ENCODE peak calls at places on chromosomes 3 and 15, in five cellular contexts. One of them, this sample, is unnamed.

GRCh38 chr3:157104521-157104920 is 55.4 kb downstream of the CCNL1 start:
- DNase-seq in stimulated activated CD4-positive, alpha-beta T cell treated with anti-CD3 and anti-CD28 coated beads, TNF-alpha, amount 100 ng/mL, for 24 hours: no peak
- DNase-seq in NCI-H2081: no peak
- DNase-seq in Caki2: no peak
- DNase-seq in transverse colon: no peak
- DNase-seq in this sample: no peak

GRCh38 chr3:64422192-64422591 is 196.9 kb upstream of the PRICKLE2 start:
- DNase-seq in stimulated activated CD4-positive, alpha-beta T cell treated with anti-CD3 and anti-CD28 coated beads, TNF-alpha, amount 100 ng/mL, for 24 hours: no peak
- DNase-seq in Caki2: no peak
- DNase-seq in transverse colon: no peak
- DNase-seq in NCI-H2081: no peak
- DNase-seq in this sample: no peak

GRCh38 chr3:188284455-188285212 is 130.7 kb downstream of the LPP start:
- DNase-seq in stimulated activated CD4-positive, alpha-beta T cell treated with anti-CD3 and anti-CD28 coated beads, TNF-alpha, amount 100 ng/mL, for 24 hours: peak; percentile 25
- DNase-seq in transverse colon: no peak
- DNase-seq in Caki2: no peak
- DNase-seq in NCI-H2081: no peak
- DNase-seq in this sample: peak; percentile 52

GRCh38 chr3:4218426-4219226 is 84.5 kb upstream of the SETMAR start:
- DNase-seq in transverse colon: no peak
- DNase-seq in Caki2: no peak
- DNase-seq in stimulated activated CD4-positive, alpha-beta T cell treated with anti-CD3 and anti-CD28 coated beads, TNF-alpha, amount 100 ng/mL, for 24 hours: no peak
- DNase-seq in NCI-H2081: no peak
- DNase-seq in this sample: no peak

GRCh38 chr15:76393614-76394013 is 57.0 kb downstream of the ISL2 start:
- DNase-seq in NCI-H2081: peak; percentile 82
- DNase-seq in stimulated activated CD4-positive, alpha-beta T cell treated with anti-CD3 and anti-CD28 coated beads, TNF-alpha, amount 100 ng/mL, for 24 hours: no peak
- DNase-seq in Caki2: no peak
- DNase-seq in transverse colon: no peak
- DNase-seq in this sample: no peak

GRCh38 chr3:45994661-45995369 is 809 bp downstream of the FYCO1 start:
- DNase-seq in Caki2: no peak
- DNase-seq in NCI-H2081: no peak
- DNase-seq in stimulated activated CD4-positive, alpha-beta T cell treated with anti-CD3 and anti-CD28 coated beads, TNF-alpha, amount 100 ng/mL, for 24 hours: no peak
- DNase-seq in transverse colon: peak; percentile 54
- DNase-seq in this sample: peak; percentile 63

GRCh38 chr3:56076746-56077145 is 391.5 kb downstream of the ERC2 start:
- DNase-seq in NCI-H2081: no peak
- DNase-seq in Caki2: no peak
- DNase-seq in stimulated activated CD4-positive, alpha-beta T cell treated with anti-CD3 and anti-CD28 coated beads, TNF-alpha, amount 100 ng/mL, for 24 hours: no peak
- DNase-seq in transverse colon: no peak
- DNase-seq in this sample: no peak

GRCh38 chr3:158961911-158962310 is 160.1 kb downstream of the MFSD1 start:
- DNase-seq in Caki2: no peak
- DNase-seq in transverse colon: no peak
- DNase-seq in NCI-H2081: no peak
- DNase-seq in stimulated activated CD4-positive, alpha-beta T cell treated with anti-CD3 and anti-CD28 coated beads, TNF-alpha, amount 100 ng/mL, for 24 hours: no peak
- DNase-seq in this sample: no peak

GRCh38 chr15:49560045-49560444 is 60.6 kb downstream of the FAM227B start:
- DNase-seq in NCI-H2081: no peak
- DNase-seq in Caki2: no peak
- DNase-seq in stimulated activated CD4-positive, alpha-beta T cell treated with anti-CD3 and anti-CD28 coated beads, TNF-alpha, amount 100 ng/mL, for 24 hours: no peak
- DNase-seq in transverse colon: no peak
- DNase-seq in this sample: no peak

GRCh38 chr15:53307952-53308624 is 451.4 kb downstream of the WDR72 start:
- DNase-seq in transverse colon: no peak
- DNase-seq in stimulated activated CD4-positive, alpha-beta T cell treated with anti-CD3 and anti-CD28 coated beads, TNF-alpha, amount 100 ng/mL, for 24 hours: no peak
- DNase-seq in NCI-H2081: no peak
- DNase-seq in Caki2: no peak
- DNase-seq in this sample: no peak

GRCh38 chr15:69583627-69584026 is 131.0 kb downstream of the RPLP1 start:
- DNase-seq in stimulated activated CD4-positive, alpha-beta T cell treated with anti-CD3 and anti-CD28 coated beads, TNF-alpha, amount 100 ng/mL, for 24 hours: no peak
- DNase-seq in transverse colon: no peak
- DNase-seq in Caki2: no peak
- DNase-seq in NCI-H2081: no peak
- DNase-seq in this sample: no peak

GRCh38 chr3:112653209-112653871 is 12.4 kb upstream of the CCDC80 start:
- DNase-seq in NCI-H2081: no peak
- DNase-seq in Caki2: peak; percentile 15
- DNase-seq in transverse colon: no peak
- DNase-seq in stimulated activated CD4-positive, alpha-beta T cell treated with anti-CD3 and anti-CD28 coated beads, TNF-alpha, amount 100 ng/mL, for 24 hours: no peak
- DNase-seq in this sample: no peak

GRCh38 chr3:25604107-25604805 is 60.5 kb downstream of the TOP2B start:
- DNase-seq in transverse colon: no peak
- DNase-seq in Caki2: peak; percentile 56
- DNase-seq in stimulated activated CD4-positive, alpha-beta T cell treated with anti-CD3 and anti-CD28 coated beads, TNF-alpha, amount 100 ng/mL, for 24 hours: no peak
- DNase-seq in NCI-H2081: no peak
- DNase-seq in this sample: no peak

GRCh38 chr15:67824900-67825879 is at the start of gene SKOR1:
- DNase-seq in stimulated activated CD4-positive, alpha-beta T cell treated with anti-CD3 and anti-CD28 coated beads, TNF-alpha, amount 100 ng/mL, for 24 hours: no peak
- DNase-seq in transverse colon: no peak
- DNase-seq in Caki2: no peak
- DNase-seq in NCI-H2081: no peak
- DNase-seq in this sample: no peak

GRCh38 chr15:63013052-63013808 is 29.3 kb upstream of the TPM1 start:
- DNase-seq in stimulated activated CD4-positive, alpha-beta T cell treated with anti-CD3 and anti-CD28 coated beads, TNF-alpha, amount 100 ng/mL, for 24 hours: no peak
- DNase-seq in Caki2: peak; percentile 27
- DNase-seq in NCI-H2081: no peak
- DNase-seq in transverse colon: no peak
- DNase-seq in this sample: no peak

GRCh38 chr3:16132190-16132589 is 42.3 kb upstream of the GALNT15 start:
- DNase-seq in transverse colon: no peak
- DNase-seq in stimulated activated CD4-positive, alpha-beta T cell treated with anti-CD3 and anti-CD28 coated beads, TNF-alpha, amount 100 ng/mL, for 24 hours: no peak
- DNase-seq in Caki2: no peak
- DNase-seq in NCI-H2081: no peak
- DNase-seq in this sample: no peak

GRCh38 chr3:81249540-81250029 is 511.9 kb downstream of the GBE1 start:
- DNase-seq in transverse colon: no peak
- DNase-seq in NCI-H2081: peak; percentile 28
- DNase-seq in Caki2: no peak
- DNase-seq in stimulated activated CD4-positive, alpha-beta T cell treated with anti-CD3 and anti-CD28 coated beads, TNF-alpha, amount 100 ng/mL, for 24 hours: no peak
- DNase-seq in this sample: no peak

GRCh38 chr15:36579792-36580431 is 486 bp downstream of the CDIN1 start:
- DNase-seq in transverse colon: peak; percentile 27
- DNase-seq in NCI-H2081: peak; percentile 82
- DNase-seq in stimulated activated CD4-positive, alpha-beta T cell treated with anti-CD3 and anti-CD28 coated beads, TNF-alpha, amount 100 ng/mL, for 24 hours: peak; percentile 6
- DNase-seq in Caki2: no peak
- DNase-seq in this sample: no peak

GRCh38 chr3:133547432-133548041 is 25.9 kb upstream of the CDV3 start:
- DNase-seq in stimulated activated CD4-positive, alpha-beta T cell treated with anti-CD3 and anti-CD28 coated beads, TNF-alpha, amount 100 ng/mL, for 24 hours: no peak
- DNase-seq in transverse colon: no peak
- DNase-seq in Caki2: no peak
- DNase-seq in NCI-H2081: no peak
- DNase-seq in this sample: no peak

GRCh38 chr3:51828297-51828696 is 33.1 kb upstream of the IQCF2 start:
- DNase-seq in transverse colon: no peak
- DNase-seq in stimulated activated CD4-positive, alpha-beta T cell treated with anti-CD3 and anti-CD28 coated beads, TNF-alpha, amount 100 ng/mL, for 24 hours: no peak
- DNase-seq in Caki2: no peak
- DNase-seq in NCI-H2081: no peak
- DNase-seq in this sample: no peak

GRCh38 chr15:76335851-76336253 is 721 bp upstream of the ISL2 start:
- DNase-seq in stimulated activated CD4-positive, alpha-beta T cell treated with anti-CD3 and anti-CD28 coated beads, TNF-alpha, amount 100 ng/mL, for 24 hours: no peak
- DNase-seq in transverse colon: no peak
- DNase-seq in NCI-H2081: no peak
- DNase-seq in Caki2: no peak
- DNase-seq in this sample: no peak

GRCh38 chr3:107669669-107670068 is 146.9 kb downstream of the BBX start:
- DNase-seq in NCI-H2081: no peak
- DNase-seq in transverse colon: no peak
- DNase-seq in stimulated activated CD4-positive, alpha-beta T cell treated with anti-CD3 and anti-CD28 coated beads, TNF-alpha, amount 100 ng/mL, for 24 hours: no peak
- DNase-seq in Caki2: no peak
- DNase-seq in this sample: no peak

GRCh38 chr3:169948559-169949371 is 17.8 kb upstream of the SEC62 start:
- DNase-seq in Caki2: no peak
- DNase-seq in transverse colon: no peak
- DNase-seq in NCI-H2081: peak; percentile 61
- DNase-seq in stimulated activated CD4-positive, alpha-beta T cell treated with anti-CD3 and anti-CD28 coated beads, TNF-alpha, amount 100 ng/mL, for 24 hours: no peak
- DNase-seq in this sample: no peak

GRCh38 chr3:49719214-49719884 is at the start of gene AMIGO3:
- DNase-seq in transverse colon: peak; percentile 97
- DNase-seq in Caki2: peak; percentile 23
- DNase-seq in NCI-H2081: peak; percentile 90
- DNase-seq in stimulated activated CD4-positive, alpha-beta T cell treated with anti-CD3 and anti-CD28 coated beads, TNF-alpha, amount 100 ng/mL, for 24 hours: peak; percentile 84
- DNase-seq in this sample: peak; percentile 88

GRCh38 chr3:10505050-10505790 is at the start of gene ATP2B2:
- DNase-seq in transverse colon: no peak
- DNase-seq in stimulated activated CD4-positive, alpha-beta T cell treated with anti-CD3 and anti-CD28 coated beads, TNF-alpha, amount 100 ng/mL, for 24 hours: no peak
- DNase-seq in Caki2: no peak
- DNase-seq in NCI-H2081: peak; percentile 29
- DNase-seq in this sample: no peak

GRCh38 chr3:42732829-42733459 is 30.3 kb upstream of the HHATL start:
- DNase-seq in transverse colon: no peak
- DNase-seq in NCI-H2081: no peak
- DNase-seq in Caki2: no peak
- DNase-seq in stimulated activated CD4-positive, alpha-beta T cell treated with anti-CD3 and anti-CD28 coated beads, TNF-alpha, amount 100 ng/mL, for 24 hours: no peak
- DNase-seq in this sample: no peak

GRCh38 chr15:31216210-31216911 is 110.3 kb upstream of the KLF13 start:
- DNase-seq in Caki2: peak; percentile 83
- DNase-seq in stimulated activated CD4-positive, alpha-beta T cell treated with anti-CD3 and anti-CD28 coated beads, TNF-alpha, amount 100 ng/mL, for 24 hours: no peak
- DNase-seq in transverse colon: peak; percentile 96
- DNase-seq in NCI-H2081: peak; percentile 71
- DNase-seq in this sample: peak; percentile 51